ENCODE peak calls at places on chromosomes 12 and 14, in seven cellular contexts. T, B, Z, D, H, Q and A are unnamed samples.

GRCh38 chr12:117494833-117495714 is 133.6 kb upstream of the NOS1 start:
- DNase-seq in Z (no peak), T (no peak), D (peak), B (no peak), H (no peak), Q (no peak), A (peak)

GRCh38 chr12:39392154-39392925 is 50.6 kb downstream of the KIF21A start:
- DNase-seq in D (no peak), H (no peak), Z (no peak), Q (no peak), T (no peak), B (no peak), A (no peak)

GRCh38 chr12:26989873-26990272 is 24.3 kb downstream of the TM7SF3 start:
- DNase-seq in Q (no peak), Z (no peak), D (no peak), H (no peak), B (no peak), T (no peak), A (no peak)

GRCh38 chr12:52279683-52280318 is 5.4 kb downstream of the KRT86 start:
- DNase-seq in Q (no peak), H (no peak), D (no peak), Z (peak), T (peak), B (no peak), A (no peak)

GRCh38 chr14:86673523-86673969 is 1143.6 kb downstream of the FLRT2 start:
- DNase-seq in Q (no peak), H (no peak), D (no peak), B (no peak), T (no peak), Z (no peak), A (no peak)

GRCh38 chr14:22334627-22335026 is 254.4 kb downstream of the DAD1 start:
- DNase-seq in Q (no peak), D (no peak), T (no peak), Z (no peak), H (no peak), B (no peak), A (no peak)

GRCh38 chr14:38208825-38209562 is 1.3 kb downstream of the SSTR1 start:
- DNase-seq in H (no peak), B (no peak), T (peak), Q (peak), Z (peak), D (peak), A (peak)

GRCh38 chr12:130281157-130281799 is 56.4 kb upstream of the PIWIL1 start:
- DNase-seq in Z (no peak), Q (no peak), B (no peak), D (peak), H (no peak), T (no peak), A (no peak)

GRCh38 chr14:75803768-75804167 is 142.7 kb downstream of the TTLL5 start:
- DNase-seq in Q (no peak), B (no peak), Z (peak), H (no peak), T (no peak), D (no peak), A (no peak)

GRCh38 chr14:96245710-96246534 is 10.1 kb upstream of the BDKRB1 start:
- DNase-seq in Z (no peak), T (no peak), D (no peak), Q (no peak), H (peak), B (no peak), A (no peak)

GRCh38 chr12:12546314-12546772 is 16.3 kb downstream of the DUSP16 start:
- DNase-seq in D (no peak), H (no peak), Z (no peak), T (no peak), B (no peak), Q (no peak), A (no peak)

GRCh38 chr14:74979442-74980397 is 23.0 kb upstream of the EIF2B2 start:
- DNase-seq in D (no peak), H (peak), T (no peak), Q (peak), B (no peak), Z (peak), A (no peak)

GRCh38 chr12:2268478-2269286 is 215.9 kb downstream of the CACNA1C start:
- DNase-seq in Z (peak), T (no peak), H (peak), B (no peak), D (no peak), Q (peak), A (no peak)

GRCh38 chr12:126397071-126397571 is 1331.9 kb downstream of the AACS start:
- DNase-seq in H (peak), T (no peak), B (no peak), Z (peak), Q (no peak), D (no peak), A (no peak)

GRCh38 chr12:106331594-106331993 is 26.0 kb upstream of the POLR3B start:
- DNase-seq in Z (no peak), Q (no peak), D (no peak), H (no peak), T (no peak), B (no peak), A (no peak)

GRCh38 chr12:113889806-113890581 is 76.1 kb downstream of the RBM19 start:
- DNase-seq in T (no peak), Z (peak), H (no peak), Q (no peak), B (no peak), D (no peak), A (no peak)

GRCh38 chr12:42691991-42692557 is 102.5 kb upstream of the PRICKLE1 start:
- DNase-seq in Q (no peak), H (no peak), Z (no peak), B (no peak), T (no peak), D (no peak), A (no peak)

GRCh38 chr12:106434521-106434920 is 77.0 kb downstream of the POLR3B start:
- DNase-seq in T (no peak), D (no peak), Q (no peak), Z (no peak), B (no peak), H (no peak), A (no peak)

GRCh38 chr12:53564941-53565340 is 57.7 kb upstream of the NPFF start:
- DNase-seq in Q (no peak), Z (no peak), D (no peak), H (no peak), T (no peak), B (no peak), A (no peak)

GRCh38 chr14:75969126-75969525 is 12.7 kb downstream of the TGFB3 start:
- DNase-seq in Z (no peak), T (no peak), H (no peak), D (no peak), B (no peak), Q (no peak), A (no peak)